ENCODE peak calls at places on chromosomes 5 and 9, in nine cellular contexts. E is activated T-cell treated with anti-CD3 and anti-CD28 coated beads for 24 hours, Q is fibroblast of the conjunctiva, A is A172, H is Daoy, Z is T-cell, K is C1 segment of cervical spinal cord, W is EL, L is T-helper 2 cell. O is an unnamed sample.

GRCh38 chr5:167248262-167248661 is 1043.2 kb upstream of the WWC1 start:
- DNase-seq in E (no peak), Q (no peak), A (no peak), H (peak; percentile 31), Z (no peak), K (no peak), W (no peak), L (no peak), O (no peak)

GRCh38 chr5:121138952-121139351 is 674.9 kb downstream of the PRR16 start:
- DNase-seq in E (no peak), Q (no peak), A (no peak), H (no peak), Z (no peak), K (no peak), W (no peak), L (no peak), O (no peak)

GRCh38 chr5:76736679-76737078 is 20.8 kb downstream of the F2R start:
- DNase-seq in E (no peak), Q (no peak), A (no peak), H (no peak), Z (no peak), K (no peak), W (no peak), L (no peak), O (no peak)

GRCh38 chr9:106634183-106634582 is 228.8 kb upstream of the ZNF462 start:
- DNase-seq in E (no peak), Q (no peak), A (no peak), H (no peak), Z (no peak), K (no peak), W (no peak), L (no peak), O (no peak)

GRCh38 chr5:109327572-109327971 is 82.2 kb downstream of the PJA2 start:
- DNase-seq in E (no peak), Q (no peak), A (no peak), H (no peak), Z (no peak), K (no peak), W (no peak), L (no peak), O (no peak)

GRCh38 chr5:14143843-14144585 is 872 bp downstream of the TRIO start:
- DNase-seq in E (no peak), Q (no peak), A (no peak), H (peak; percentile 46), Z (no peak), K (no peak), W (no peak), L (peak; percentile 15), O (no peak)

GRCh38 chr5:167770461-167770860 is 521.0 kb upstream of the WWC1 start:
- DNase-seq in E (no peak), Q (no peak), A (peak; percentile 17), H (peak; percentile 53), Z (no peak), K (no peak), W (peak; percentile 87), L (no peak), O (no peak)

GRCh38 chr5:163916376-163916775 is 411.0 kb downstream of the MAT2B start:
- DNase-seq in E (no peak), Q (no peak), A (no peak), H (no peak), Z (no peak), K (peak; percentile 6), W (no peak), L (peak; percentile 28), O (no peak)

GRCh38 chr9:27566118-27566517 is 7.2 kb downstream of the C9orf72 start:
- DNase-seq in E (no peak), Q (peak; percentile 5), A (no peak), H (no peak), Z (no peak), K (no peak), W (no peak), L (no peak), O (no peak)

GRCh38 chr5:149790276-149790675 is 60.2 kb downstream of the PPARGC1B start:
- DNase-seq in E (no peak), Q (no peak), A (no peak), H (no peak), Z (no peak), K (no peak), W (no peak), L (no peak), O (no peak)

GRCh38 chr5:170623576-170624181 is 119.9 kb downstream of the KCNIP1 start:
- DNase-seq in E (no peak), Q (peak; percentile 54), A (peak; percentile 70), H (peak; percentile 79), Z (no peak), K (no peak), W (peak; percentile 61), L (no peak), O (peak; percentile 79)

GRCh38 chr9:100324594-100325200 is 28.0 kb downstream of the TEX10 start:
- DNase-seq in E (no peak), Q (peak; percentile 43), A (peak; percentile 28), H (no peak), Z (no peak), K (no peak), W (peak; percentile 28), L (no peak), O (no peak)

GRCh38 chr5:180494510-180495181 is 467 bp downstream of the CNOT6 start:
- DNase-seq in E (peak; percentile 26), Q (no peak), A (no peak), H (no peak), Z (no peak), K (no peak), W (peak; percentile 26), L (no peak), O (peak; percentile 60)

GRCh38 chr5:61245486-61245885 is 83.2 kb upstream of the SMIM15 start:
- DNase-seq in E (no peak), Q (peak; percentile 8), A (peak; percentile 73), H (peak; percentile 76), Z (no peak), K (no peak), W (peak; percentile 12), L (no peak), O (no peak)

GRCh38 chr9:120308495-120308894 is 271.5 kb downstream of the CDK5RAP2 start:
- DNase-seq in E (no peak), Q (no peak), A (no peak), H (no peak), Z (no peak), K (no peak), W (no peak), L (no peak), O (peak; percentile 50)

GRCh38 chr9:135392511-135392910 is 87.1 kb upstream of the PPP1R26 start:
- DNase-seq in E (no peak), Q (no peak), A (no peak), H (no peak), Z (no peak), K (no peak), W (no peak), L (no peak), O (peak; percentile 63)

GRCh38 chr9:129968690-129969485 is 74.1 kb downstream of the FNBP1 start:
- DNase-seq in E (no peak), Q (peak; percentile 75), A (peak; percentile 90), H (peak; percentile 35), Z (no peak), K (no peak), W (peak; percentile 74), L (no peak), O (peak; percentile 4)